ENCODE peak calls at places on chromosomes 7 and 10, in eight cellular contexts. K is HEK293T; E is DMS153; R is fibroblast of lung; Y is AG08395; G is stimulated activated CD4-positive, alpha-beta T cell treated with anti-CD3 and anti-CD28 coated beads, Interleukin-15, amount 100 ng/mL, for 24 hours; I is ELR; P is GM23248. H is an unnamed sample.

GRCh38 chr7:128734777-128735342 is 4.3 kb upstream of the CALU start:
- DNase-seq in P (no peak), R (no peak), K (no peak), I (no peak), Y (no peak), E (no peak), G (no peak), H (no peak)

GRCh38 chr7:124412531-124412930 is 353.1 kb downstream of the GPR37 start:
- DNase-seq in R (no peak), G (no peak), E (no peak), P (no peak), Y (no peak), K (no peak), I (no peak), H (no peak)

GRCh38 chr10:96585726-96586418 is 940 bp downstream of the TM9SF3 start:
- DNase-seq in Y (no peak), K (peak), G (no peak), P (peak), I (peak), R (no peak), E (no peak), H (peak)

GRCh38 chr10:57919864-57920263 is 347.8 kb downstream of the IPMK start:
- DNase-seq in P (no peak), G (no peak), R (no peak), K (no peak), Y (no peak), E (no peak), I (no peak), H (no peak)

GRCh38 chr10:29657719-29658274 is 23.0 kb upstream of the SVIL start:
- DNase-seq in G (no peak), I (no peak), E (no peak), R (peak), Y (no peak), P (no peak), K (no peak), H (no peak)

GRCh38 chr10:99920901-99921300 is 88.8 kb downstream of the DNMBP start:
- DNase-seq in K (no peak), I (peak), P (peak), R (peak), E (no peak), G (no peak), Y (no peak), H (peak)

GRCh38 chr7:7861211-7861633 is 107.4 kb upstream of the GLCCI1 start:
- DNase-seq in K (no peak), P (peak), R (peak), Y (peak), E (peak), I (peak), G (no peak), H (peak)

GRCh38 chr10:61839911-61840310 is 61.6 kb upstream of the ARID5B start:
- DNase-seq in I (no peak), Y (no peak), G (no peak), E (no peak), K (no peak), R (no peak), P (no peak), H (no peak)

GRCh38 chr7:149685455-149685854 is 87.9 kb downstream of the ZNF467 start:
- DNase-seq in P (peak), K (no peak), G (no peak), R (no peak), I (peak), Y (no peak), E (no peak), H (no peak)

H was measured in osteoblast.